ENCODE peak calls at places on chromosomes 12 and 14, in four cellular contexts. X is coronary artery, N is aorta, D is left ventricle myocardium inferior. T is an unnamed sample.

GRCh38 chr14:104113631-104114420 is 24.6 kb upstream of the KIF26A start:
- DNase-seq in X (no peak), N (peak; percentile 38), D (peak; percentile 8), T (no peak)

GRCh38 chr12:82660541-82661325 is 26.0 kb upstream of the TMTC2 start:
- DNase-seq in X (no peak), N (no peak), D (no peak), T (no peak)

GRCh38 chr12:128069359-128069997 is 197.5 kb upstream of the TMEM132C start:
- DNase-seq in X (no peak), N (no peak), D (no peak), T (no peak)

GRCh38 chr12:81888961-81889360 is 129.8 kb upstream of the PPFIA2 start:
- DNase-seq in X (no peak), N (no peak), D (no peak), T (no peak)

GRCh38 chr14:104546021-104546491 is 33.5 kb upstream of the C14orf180 start:
- DNase-seq in X (no peak), N (no peak), D (no peak), T (peak; percentile 23)

GRCh38 chr12:28574746-28575592 is 384.7 kb downstream of the CCDC91 start:
- DNase-seq in X (no peak), N (no peak), D (no peak), T (no peak)

GRCh38 chr12:19125325-19125724 is 4.2 kb upstream of the PLEKHA5 start:
- DNase-seq in X (no peak), N (no peak), D (no peak), T (no peak)

GRCh38 chr12:93484315-93484981 is 17.1 kb downstream of the MRPL42 start:
- DNase-seq in X (no peak), N (no peak), D (no peak), T (no peak)

GRCh38 chr12:122944588-122944987 is 21.7 kb downstream of the ABCB9 start:
- DNase-seq in X (no peak), N (no peak), D (no peak), T (no peak)

GRCh38 chr12:14357496-14357895 is 8.0 kb upstream of the ATF7IP start:
- DNase-seq in X (no peak), N (no peak), D (no peak), T (no peak)

DNA sequence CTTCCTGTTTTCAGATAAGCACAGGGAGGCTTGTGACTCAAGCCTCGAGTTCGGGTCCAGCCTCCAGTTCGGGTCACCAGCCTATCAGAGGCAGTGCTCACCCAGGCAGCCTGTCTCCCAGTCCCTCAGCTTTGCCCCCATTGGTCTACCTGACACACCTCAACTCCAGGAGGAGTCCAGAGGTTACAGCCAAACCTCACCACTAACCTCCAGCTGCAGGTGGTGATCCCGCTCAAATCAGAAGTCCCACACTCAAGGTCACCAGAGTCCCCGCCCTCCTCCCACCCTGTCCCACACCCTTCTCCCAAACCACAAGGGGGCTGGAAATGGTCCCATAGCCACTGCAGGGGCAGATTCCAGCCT is 42.1 kb downstream of the KDM2B start:
- DNase-seq in X (no peak), N (no peak), D (no peak), T (no peak)
- H3K4me3 ChIP-seq in X (no peak overlapping the region), N (no peak overlapping the region), D (peak overlapping the region; percentile 89), T (peak overlapping the region; percentile 69)

GRCh38 chr14:84527706-84528105 is 1002.2 kb upstream of the FLRT2 start:
- DNase-seq in X (no peak), N (no peak), D (no peak), T (no peak)
- H3K27ac ChIP-seq in X (no peak overlapping the region), N (no peak overlapping the region), D (no peak overlapping the region), T (no peak overlapping the region)

DNA sequence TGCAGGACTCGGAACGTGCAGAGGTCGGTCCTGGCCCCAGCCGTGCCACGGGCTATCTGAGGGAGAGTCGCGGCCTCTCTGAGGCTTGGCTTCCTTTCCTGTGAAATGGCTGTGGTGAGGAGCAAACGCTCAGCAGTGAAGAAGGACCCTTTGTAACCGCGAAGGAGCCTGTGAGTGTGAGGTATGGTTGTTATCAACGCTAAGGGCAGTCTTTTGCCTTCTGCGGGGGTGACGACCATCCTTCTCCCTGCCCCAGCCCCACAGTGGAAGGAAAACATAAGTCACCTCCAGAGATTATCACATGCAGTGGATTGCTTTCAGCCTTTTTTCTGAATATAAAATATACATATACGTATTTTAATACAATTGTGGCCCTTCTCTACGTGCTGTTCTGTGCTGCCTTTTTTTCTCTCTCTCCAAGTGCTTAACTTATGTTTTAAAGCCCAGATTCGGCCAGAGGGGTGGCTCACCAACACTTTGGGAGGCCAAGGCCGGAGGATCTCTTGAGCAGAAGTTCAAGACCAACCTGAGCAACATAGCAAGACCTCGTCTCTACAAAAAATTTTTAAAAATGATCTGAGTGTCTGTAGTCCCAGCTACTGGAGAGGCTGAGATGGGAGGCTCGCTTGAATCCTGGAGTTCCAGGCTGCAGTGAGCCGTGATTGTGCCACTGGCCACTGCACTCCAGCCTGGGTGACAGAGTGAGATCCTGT is 17.4 kb downstream of the TAMALIN start:
- DNase-seq in X (no peak), N (no peak), D (no peak), T (no peak)
- H3K4me3 ChIP-seq in X (peak overlapping the region; percentile 79), N (no peak overlapping the region), D (peak overlapping the region; percentile 72), T (peak overlapping the region; percentile 63)

DNA sequence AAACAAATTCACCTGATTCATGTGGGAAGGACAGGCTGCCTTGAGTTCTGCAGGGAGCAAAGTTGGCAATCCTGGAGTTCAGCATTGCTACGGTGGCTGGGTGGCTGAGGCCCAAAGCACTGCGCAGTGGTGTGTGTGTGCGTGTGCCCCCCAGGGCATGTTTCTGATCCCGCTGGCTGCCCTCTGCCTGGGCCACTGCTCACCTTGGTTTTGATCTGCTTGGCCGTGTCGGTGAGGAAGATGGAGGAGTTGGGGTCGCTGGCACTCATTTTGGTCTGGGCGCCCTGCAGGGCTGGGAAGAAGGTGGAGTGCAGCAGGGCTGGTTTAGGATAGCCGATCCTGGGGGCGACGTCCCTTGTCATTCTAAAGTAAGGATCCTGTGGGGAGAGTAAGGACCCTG is 19.1 kb downstream of the SLC25A47 start:
- DNase-seq in X (peak; percentile 64), N (no peak), D (no peak), T (peak; percentile 38)
- H3K27ac ChIP-seq in X (peak overlapping the region; percentile 83), N (no peak overlapping the region), D (peak overlapping the region; percentile 71), T (peak overlapping the region; percentile 75)

GRCh38 chr14:76904740-76905569 is 78.7 kb downstream of the LRRC74A start:
- DNase-seq in X (no peak), N (peak; percentile 87), D (peak; percentile 52), T (peak; percentile 81)
- H3K4me3 ChIP-seq in X (peak overlapping the region; percentile 11), N (no peak overlapping the region), D (no peak overlapping the region), T (no peak overlapping the region)

DNA sequence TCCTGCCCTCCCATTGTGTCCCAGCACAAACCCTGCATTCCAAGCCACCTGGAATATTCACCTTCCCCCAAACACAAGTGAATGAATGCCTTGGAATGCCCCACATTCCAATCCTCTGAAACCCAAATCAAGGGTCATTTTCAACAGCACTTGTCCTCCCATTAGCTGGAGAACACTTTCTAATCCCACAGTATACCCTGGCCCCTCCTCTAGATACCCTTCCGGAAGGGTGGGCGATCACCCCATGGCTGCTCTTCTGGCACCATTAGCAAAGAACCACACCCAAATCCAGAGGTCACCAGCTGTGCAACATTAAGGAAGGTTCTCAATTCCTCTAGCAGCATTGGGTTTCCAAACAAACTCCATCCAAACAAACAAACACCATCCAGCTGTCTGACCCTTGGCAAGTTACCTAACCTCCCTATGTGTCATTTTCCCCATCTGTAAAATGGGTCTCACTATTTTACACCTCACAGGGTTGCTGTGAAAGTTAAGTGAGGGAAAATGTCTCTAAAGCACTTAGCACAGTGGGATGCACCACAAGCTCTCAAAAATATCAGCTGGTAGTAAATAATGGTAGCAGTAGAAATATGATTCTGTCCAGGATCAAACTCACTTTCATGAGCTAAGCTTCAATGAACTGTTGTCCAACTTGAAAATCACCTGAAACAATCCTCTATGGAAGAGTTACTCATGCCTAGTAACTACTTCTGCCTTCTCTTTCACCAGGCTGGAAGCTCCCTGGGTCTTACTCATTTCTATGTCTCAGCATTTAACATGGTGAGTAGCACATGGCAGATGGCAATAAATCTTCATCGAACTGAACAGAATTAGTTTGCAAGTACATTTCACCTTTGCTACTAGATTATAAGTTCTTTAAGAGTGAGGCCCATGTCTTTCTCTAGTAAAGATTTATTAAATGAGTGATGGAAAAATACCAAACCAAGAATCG is 5.3 kb downstream of the NUAK1 start:
- DNase-seq in X (no peak), N (no peak), D (no peak), T (no peak)
- H3K27ac ChIP-seq in X (peak overlapping the region; percentile 18), N (peak overlapping the region; percentile 18), D (peak overlapping the region; percentile 98), T (peak overlapping the region; percentile 13)

GRCh38 chr12:1284611-1285010 is 293.6 kb downstream of the ERC1 start:
- DNase-seq in X (no peak), N (no peak), D (no peak), T (no peak)

GRCh38 chr12:1287446-1287975 is 296.5 kb downstream of the ERC1 start:
- DNase-seq in X (no peak), N (no peak), D (no peak), T (no peak)

GRCh38 chr12:1293901-1294300 is 300.5 kb downstream of the FBXL14 start:
- DNase-seq in X (no peak), N (no peak), D (no peak), T (no peak)

DNA sequence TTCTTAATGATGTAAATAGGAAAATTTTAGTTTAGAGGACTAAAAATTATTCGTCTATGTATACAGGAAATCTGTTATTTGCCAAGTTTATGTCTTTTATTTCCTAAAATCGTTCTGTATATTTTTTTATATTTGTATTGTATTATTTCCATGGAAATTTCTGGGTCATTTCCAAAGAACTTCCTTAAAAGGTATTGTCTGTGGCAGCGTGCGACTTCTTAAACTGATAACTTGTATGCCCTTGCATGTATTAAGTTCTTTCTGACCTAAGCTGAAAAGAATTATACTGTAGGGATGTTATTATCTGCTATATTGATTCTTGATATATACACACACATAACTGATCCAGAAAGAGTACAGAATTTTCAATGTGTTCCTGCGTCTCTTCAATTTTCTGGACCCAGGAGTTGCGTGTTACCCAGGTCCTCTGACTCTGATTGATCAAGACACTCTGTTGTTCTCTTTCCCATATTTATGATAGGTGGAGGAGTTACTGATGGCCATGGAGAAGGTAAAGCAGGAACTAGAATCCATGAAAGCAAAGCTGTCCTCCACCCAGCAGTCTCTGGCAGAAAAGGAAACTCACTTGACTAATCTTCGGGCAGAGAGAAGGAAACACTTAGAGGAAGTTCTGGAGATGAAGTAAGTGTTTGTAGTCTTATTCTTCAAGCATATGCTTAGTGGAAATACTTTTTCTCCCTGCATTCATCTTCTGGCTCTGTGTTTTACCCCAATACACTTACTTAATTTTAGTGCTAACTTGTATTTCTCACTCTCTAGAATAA is 298.5 kb downstream of the ERC1 start:
- DNase-seq in X (no peak), N (no peak), D (no peak), T (no peak)
- H3K4me3 ChIP-seq in X (no peak overlapping the region), N (peak overlapping the region; percentile 40), D (no peak overlapping the region), T (no peak overlapping the region)

T was measured in lower lobe of right lung.